ENCODE peak calls at places on chromosome 1, in eight cellular contexts. One of them, this sample, is unnamed.

GRCh38 chr1:225556694-225557093 is 96.2 kb downstream of the ENAH start:
- DNase-seq in OCI-LY7: no peak
- DNase-seq in Ammon's horn: no peak
- DNase-seq in NCI-H2081: no peak
- DNase-seq in amygdala: no peak
- DNase-seq in H9: no peak
- DNase-seq in EL: no peak
- DNase-seq in hippocampal formation: no peak
- DNase-seq in this sample: no peak

GRCh38 chr1:230163205-230163604 is 96.2 kb downstream of the GALNT2 start:
- DNase-seq in H9: peak
- DNase-seq in OCI-LY7: no peak
- DNase-seq in NCI-H2081: no peak
- DNase-seq in amygdala: no peak
- DNase-seq in hippocampal formation: no peak
- DNase-seq in EL: peak
- DNase-seq in Ammon's horn: no peak
- DNase-seq in this sample: no peak

GRCh38 chr1:174818951-174819350 is 180.8 kb upstream of the CACYBP start:
- DNase-seq in H9: no peak
- DNase-seq in EL: peak
- DNase-seq in Ammon's horn: no peak
- DNase-seq in OCI-LY7: no peak
- DNase-seq in amygdala: no peak
- DNase-seq in NCI-H2081: no peak
- DNase-seq in hippocampal formation: no peak
- DNase-seq in this sample: no peak

GRCh38 chr1:114310771-114311251 is 157.1 kb upstream of the SYT6 start:
- DNase-seq in OCI-LY7: no peak
- DNase-seq in hippocampal formation: no peak
- DNase-seq in Ammon's horn: peak
- DNase-seq in EL: peak
- DNase-seq in NCI-H2081: no peak
- DNase-seq in H9: no peak
- DNase-seq in amygdala: no peak
- DNase-seq in this sample: no peak

GRCh38 chr1:1779691-1780597 is 1.7 kb upstream of the NADK start:
- DNase-seq in EL: peak
- DNase-seq in Ammon's horn: peak
- DNase-seq in NCI-H2081: no peak
- DNase-seq in H9: peak
- DNase-seq in amygdala: no peak
- DNase-seq in OCI-LY7: peak
- DNase-seq in hippocampal formation: no peak
- DNase-seq in this sample: peak

GRCh38 chr1:158686430-158687009 is at the start of gene SPTA1:
- DNase-seq in amygdala: no peak
- DNase-seq in NCI-H2081: no peak
- DNase-seq in EL: no peak
- DNase-seq in H9: no peak
- DNase-seq in OCI-LY7: no peak
- DNase-seq in Ammon's horn: no peak
- DNase-seq in hippocampal formation: no peak
- DNase-seq in this sample: no peak

GRCh38 chr1:52127181-52128175 is 14.4 kb upstream of the ZFYVE9 start:
- DNase-seq in H9: no peak
- DNase-seq in EL: peak
- DNase-seq in amygdala: no peak
- DNase-seq in hippocampal formation: peak
- DNase-seq in OCI-LY7: peak
- DNase-seq in Ammon's horn: peak
- DNase-seq in NCI-H2081: peak
- DNase-seq in this sample: no peak

GRCh38 chr1:202615501-202616354 is 94.5 kb downstream of the SYT2 start:
- DNase-seq in NCI-H2081: no peak
- DNase-seq in EL: peak
- DNase-seq in OCI-LY7: peak
- DNase-seq in amygdala: no peak
- DNase-seq in hippocampal formation: no peak
- DNase-seq in Ammon's horn: peak
- DNase-seq in H9: no peak
- DNase-seq in this sample: no peak

GRCh38 chr1:206982216-206982615 is 12.0 kb upstream of the FCAMR start:
- DNase-seq in EL: peak
- DNase-seq in H9: peak
- DNase-seq in OCI-LY7: peak
- DNase-seq in Ammon's horn: peak
- DNase-seq in NCI-H2081: peak
- DNase-seq in amygdala: peak
- DNase-seq in hippocampal formation: peak
- DNase-seq in this sample: peak

GRCh38 chr1:193113992-193114332 is 7.9 kb upstream of the CDC73 start:
- DNase-seq in EL: no peak
- DNase-seq in hippocampal formation: no peak
- DNase-seq in H9: no peak
- DNase-seq in NCI-H2081: no peak
- DNase-seq in amygdala: no peak
- DNase-seq in Ammon's horn: no peak
- DNase-seq in OCI-LY7: no peak
- DNase-seq in this sample: no peak

GRCh38 chr1:29453502-29454240 is 217.3 kb downstream of the PTPRU start:
- DNase-seq in Ammon's horn: no peak
- DNase-seq in H9: peak
- DNase-seq in OCI-LY7: peak
- DNase-seq in NCI-H2081: peak
- DNase-seq in amygdala: no peak
- DNase-seq in hippocampal formation: no peak
- DNase-seq in EL: peak
- DNase-seq in this sample: no peak

GRCh38 chr1:1826356-1827088 is 48.3 kb upstream of the NADK start:
- DNase-seq in Ammon's horn: no peak
- DNase-seq in amygdala: no peak
- DNase-seq in H9: no peak
- DNase-seq in hippocampal formation: no peak
- DNase-seq in NCI-H2081: no peak
- DNase-seq in EL: no peak
- DNase-seq in OCI-LY7: no peak
- DNase-seq in this sample: no peak

GRCh38 chr1:15584489-15585363 is at the start of gene AGMAT:
- DNase-seq in Ammon's horn: no peak
- DNase-seq in NCI-H2081: peak
- DNase-seq in OCI-LY7: peak
- DNase-seq in EL: peak
- DNase-seq in H9: peak
- DNase-seq in amygdala: no peak
- DNase-seq in hippocampal formation: no peak
- DNase-seq in this sample: peak

GRCh38 chr1:85342177-85342576 is 65.7 kb upstream of the BCL10 start:
- DNase-seq in NCI-H2081: no peak
- DNase-seq in hippocampal formation: no peak
- DNase-seq in H9: no peak
- DNase-seq in OCI-LY7: no peak
- DNase-seq in amygdala: no peak
- DNase-seq in Ammon's horn: no peak
- DNase-seq in EL: peak
- DNase-seq in this sample: no peak

GRCh38 chr1:82695443-82695842 is 894.7 kb downstream of the ADGRL2 start:
- DNase-seq in OCI-LY7: no peak
- DNase-seq in hippocampal formation: no peak
- DNase-seq in Ammon's horn: no peak
- DNase-seq in H9: no peak
- DNase-seq in EL: no peak
- DNase-seq in amygdala: no peak
- DNase-seq in NCI-H2081: no peak
- DNase-seq in this sample: no peak